ENCODE peak calls at places on chromosome 17, in seven cellular contexts. O is K562, L is heart left ventricle, J is IMR-90, S is suprapubic skin, F is prostate gland, T is endothelial cell of umbilical vein. C is an unnamed sample.

GRCh38 chr17:63842173-63842539 is 329 bp downstream of the SMARCD2 start:
- DNase-seq in L (peak; percentile 53), J (no peak), F (peak; percentile 27), O (no peak), T (peak; percentile 44), S (no peak), C (peak; percentile 72)

GRCh38 chr17:59844884-59845594 is 47.7 kb downstream of the TUBD1 start:
- DNase-seq in L (no peak), S (no peak), T (peak; percentile 57), O (no peak), F (no peak), J (peak; percentile 70), C (no peak)

GRCh38 chr17:82300707-82301270 is 16.6 kb downstream of the CD7 start:
- DNase-seq in F (peak; percentile 50), S (no peak), T (peak; percentile 35), L (peak; percentile 77), O (no peak), J (peak; percentile 37), C (peak; percentile 59)

GRCh38 chr17:30858556-30859250 is 26.9 kb downstream of the ATAD5 start:
- DNase-seq in F (no peak), O (no peak), S (no peak), T (no peak), L (no peak), J (peak; percentile 1), C (no peak)

GRCh38 chr17:76405967-76406647 is 21.7 kb downstream of the SPHK1 start:
- DNase-seq in S (no peak), L (peak; percentile 92), J (peak; percentile 35), T (no peak), O (peak; percentile 93), F (no peak), C (peak; percentile 46)

GRCh38 chr17:39740357-39741111 is 2.8 kb downstream of the GRB7 start:
- DNase-seq in J (peak; percentile 45), S (no peak), O (peak; percentile 64), F (peak; percentile 62), T (peak; percentile 12), L (no peak), C (no peak)

GRCh38 chr17:72725432-72726068 is 366.9 kb downstream of the SLC39A11 start:
- DNase-seq in F (peak; percentile 66), J (peak; percentile 66), L (no peak), O (peak; percentile 50), T (peak; percentile 53), S (no peak), C (peak; percentile 24)

GRCh38 chr17:273994-274832 is 78.4 kb downstream of the RPH3AL start:
- DNase-seq in S (peak; percentile 55), J (no peak), L (peak; percentile 4), O (no peak), T (no peak), F (no peak), C (peak; percentile 13)

GRCh38 chr17:7842950-7843535 is 9.0 kb downstream of the KDM6B start:
- DNase-seq in J (peak; percentile 94), O (no peak), T (peak; percentile 95), S (no peak), L (peak; percentile 86), F (peak; percentile 55), C (peak; percentile 87)

DNA sequence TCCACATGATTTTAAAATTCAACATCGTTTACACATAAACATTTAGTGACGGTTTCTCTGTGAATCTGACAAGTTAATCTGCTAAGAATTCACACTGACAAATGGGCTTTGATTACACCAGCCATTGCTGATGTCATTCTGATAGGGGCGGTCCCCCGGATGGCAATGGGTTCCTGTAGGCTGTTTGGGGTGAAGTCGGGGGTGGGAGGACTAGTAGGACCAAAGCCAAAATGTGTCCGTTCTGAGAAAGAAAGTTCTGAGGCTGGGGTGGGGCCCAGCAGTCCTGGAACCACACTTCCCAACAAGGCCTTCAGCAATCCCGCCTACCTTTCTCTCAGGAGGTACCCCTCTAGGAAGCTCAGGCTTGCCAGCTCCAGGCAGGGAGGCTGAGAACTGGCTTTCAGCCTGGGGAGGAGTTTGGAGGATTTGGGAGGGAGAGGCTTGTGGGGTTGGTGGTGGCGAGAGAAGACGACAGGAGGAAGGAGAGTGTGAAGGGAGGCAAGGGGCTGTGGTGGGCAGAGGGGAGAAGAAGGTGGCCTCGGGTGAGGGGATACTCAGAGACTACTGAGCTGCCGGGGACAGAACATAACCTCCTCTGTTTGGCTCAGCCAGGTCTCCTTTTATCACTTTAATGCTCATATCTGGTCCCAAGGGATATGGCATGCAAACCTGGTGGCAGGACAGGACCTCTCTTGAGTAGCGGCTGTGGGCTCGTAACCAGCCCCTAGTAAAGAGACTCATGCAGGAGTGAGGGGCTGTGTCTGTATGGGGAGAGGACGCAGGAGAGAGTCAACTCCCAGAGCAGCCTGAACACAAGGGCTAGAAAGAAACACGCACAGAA is 8.6 kb downstream of the HIC1 start:
- DNase-seq in T (no peak), O (no peak), F (no peak), L (peak; percentile 64), S (no peak), J (peak; percentile 72), C (peak; percentile 68)
- H3K27ac ChIP-seq in T (no peak overlapping the region), O (no peak overlapping the region), F (peak overlapping the region; percentile 82), L (peak overlapping the region; percentile 94), S (peak overlapping the region; percentile 57), J (peak overlapping the region; percentile 53), C (peak overlapping the region; percentile 5)

GRCh38 chr17:16943541-16944333 is 28.2 kb downstream of the TNFRSF13B start:
- DNase-seq in T (no peak), O (no peak), J (no peak), L (no peak), F (no peak), S (peak; percentile 65), C (no peak)

GRCh38 chr17:16945513-16946201 is 26.3 kb downstream of the TNFRSF13B start:
- DNase-seq in S (peak; percentile 66), T (no peak), L (no peak), F (no peak), J (no peak), O (no peak), C (no peak)

GRCh38 chr17:16945141-16945493 is 26.8 kb downstream of the TNFRSF13B start:
- DNase-seq in O (no peak), S (peak; percentile 45), L (no peak), J (no peak), T (no peak), F (no peak), C (peak; percentile 7)

GRCh38 chr17:16943032-16943352 is 28.9 kb downstream of the TNFRSF13B start:
- DNase-seq in J (no peak), L (no peak), T (no peak), S (peak; percentile 65), O (no peak), F (no peak), C (no peak)

DNA sequence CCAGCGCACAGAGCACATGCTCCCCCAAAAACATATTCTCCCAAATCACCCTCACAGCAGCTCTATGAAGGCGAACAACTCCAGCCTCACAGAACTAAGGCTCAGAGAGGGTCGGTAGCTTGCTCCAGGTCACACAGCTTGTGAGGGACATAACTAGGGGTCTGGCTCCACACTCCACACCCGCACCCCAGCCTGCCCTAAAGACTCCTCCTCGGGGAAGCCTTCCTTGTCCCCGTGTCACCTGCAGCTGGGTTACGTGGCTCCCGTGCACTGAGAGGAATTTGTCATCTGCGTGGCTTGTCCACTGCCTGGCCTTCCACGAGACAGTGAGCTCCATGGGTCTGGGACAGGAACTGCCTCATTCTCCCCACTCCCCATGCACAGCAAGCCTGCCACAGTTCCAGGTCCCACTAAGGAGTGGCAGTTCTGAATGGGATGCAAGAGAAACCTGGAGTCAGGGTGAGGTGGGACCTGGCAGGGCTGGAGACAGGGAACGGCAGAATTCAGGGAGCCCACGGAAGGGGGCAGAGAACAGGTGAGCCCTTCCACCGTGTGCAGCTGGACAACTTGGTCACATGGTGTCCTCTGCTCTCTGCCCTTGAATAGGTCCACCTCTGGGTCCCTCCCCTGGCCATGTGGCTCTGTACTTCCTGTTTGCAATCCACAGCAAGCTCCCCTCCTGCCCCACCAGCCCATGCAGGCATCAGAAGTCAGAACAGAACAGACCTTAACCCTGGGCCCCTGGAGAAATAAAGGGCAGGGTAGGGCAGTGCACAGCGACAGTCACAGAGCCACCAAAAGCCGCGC is 27.4 kb downstream of the TNFRSF13B start:
- DNase-seq in J (no peak), S (peak; percentile 74), F (no peak), L (no peak), O (no peak), T (no peak), C (no peak)
- TF ChIP-seq POLR2A in J (no peak), S (no peak), F (no peak), L (no peak), O (no peak), T (no peak), C (no peak)

DNA sequence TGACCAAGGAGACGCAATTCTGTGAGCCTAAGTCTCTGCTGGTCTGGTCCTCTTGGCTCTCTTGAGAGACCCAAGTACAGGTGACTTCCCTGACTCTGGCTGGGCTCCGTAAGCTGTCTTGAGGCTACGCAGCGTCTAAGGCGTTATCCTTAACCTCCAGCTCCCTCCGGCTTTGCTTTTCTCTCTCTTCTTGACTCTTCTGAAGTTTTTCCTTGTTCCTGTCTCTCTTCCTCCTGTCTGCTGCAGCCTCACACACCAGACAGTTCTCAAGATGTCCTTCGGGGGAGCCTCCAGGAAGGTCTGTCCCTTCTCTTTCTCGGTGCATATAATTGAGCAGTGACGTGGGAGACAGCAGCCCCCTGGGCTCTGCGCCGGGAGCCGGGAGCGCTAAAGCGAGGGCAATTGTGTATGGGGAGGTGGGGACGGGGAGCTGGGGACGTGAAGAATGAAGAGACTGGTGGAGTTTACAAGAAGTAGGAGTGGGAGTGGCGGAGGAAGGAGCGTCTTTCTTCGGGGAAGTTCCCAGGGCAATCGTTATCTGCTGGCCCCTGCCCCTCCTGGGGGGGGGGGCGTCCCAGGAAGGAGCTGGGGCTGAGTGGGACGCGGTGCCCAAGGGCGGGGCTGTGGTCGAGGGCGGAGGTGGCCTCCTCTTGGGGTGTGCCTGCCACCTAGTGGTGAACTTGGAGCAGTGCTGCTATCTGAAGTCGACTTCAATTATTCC is 6.9 kb upstream of the PIRT start:
- DNase-seq in J (peak; percentile 53), O (peak; percentile 72), S (peak; percentile 89), L (peak; percentile 76), F (peak; percentile 81), T (peak; percentile 56), C (peak; percentile 74)
- H3K27ac ChIP-seq in J (no peak overlapping the region), O (no peak overlapping the region), S (peak overlapping the region; percentile 27), L (no peak overlapping the region), F (peak overlapping the region; percentile 80), T (no peak overlapping the region), C (no peak overlapping the region)

GRCh38 chr17:77560417-77560816 is 398.1 kb upstream of the TNRC6C start:
- DNase-seq in S (no peak), J (no peak), F (no peak), L (no peak), T (no peak), O (no peak), C (no peak)
- TF ChIP-seq POLR2A in S (no peak), J (no peak), F (no peak), L (no peak), T (no peak), O (no peak), C (no peak)

GRCh38 chr17:27674335-27674734 is 43.3 kb downstream of the LGALS9 start:
- DNase-seq in T (no peak), F (no peak), S (no peak), O (no peak), J (no peak), L (no peak), C (no peak)
- H3K27ac ChIP-seq in T (no peak overlapping the region), F (no peak overlapping the region), S (no peak overlapping the region), O (no peak overlapping the region), J (no peak overlapping the region), L (no peak overlapping the region), C (no peak overlapping the region)

C was measured in adrenal gland.